ENCODE peak calls at places on chromosome 6, in six cellular contexts. One of them, this sample, is unnamed.

GRCh38 chr6:80163754-80164187 is 57.3 kb downstream of the BCKDHB start:
- DNase-seq in COR-L47: no peak
- DNase-seq in NCI-H1694: no peak
- DNase-seq in A549: peak
- DNase-seq in mammary epithelial cell: peak
- DNase-seq in cerebellar cortex: no peak
- DNase-seq in this sample: no peak

GRCh38 chr6:53956068-53956711 is 155.1 kb upstream of the MLIP start:
- DNase-seq in NCI-H1694: peak
- DNase-seq in mammary epithelial cell: peak
- DNase-seq in A549: peak
- DNase-seq in cerebellar cortex: peak
- DNase-seq in COR-L47: peak
- DNase-seq in this sample: peak

GRCh38 chr6:79946773-79947190 is 571 bp downstream of the ELOVL4 start:
- DNase-seq in A549: peak
- DNase-seq in NCI-H1694: no peak
- DNase-seq in cerebellar cortex: peak
- DNase-seq in COR-L47: peak
- DNase-seq in mammary epithelial cell: peak
- DNase-seq in this sample: no peak

GRCh38 chr6:33802186-33803061 is 1.4 kb downstream of the MLN start:
- DNase-seq in COR-L47: no peak
- DNase-seq in cerebellar cortex: no peak
- DNase-seq in mammary epithelial cell: no peak
- DNase-seq in NCI-H1694: no peak
- DNase-seq in A549: no peak
- DNase-seq in this sample: no peak

GRCh38 chr6:110875548-110876169 is 1.1 kb downstream of the AMD1 start:
- DNase-seq in cerebellar cortex: peak
- DNase-seq in A549: peak
- DNase-seq in COR-L47: peak
- DNase-seq in NCI-H1694: no peak
- DNase-seq in mammary epithelial cell: peak
- DNase-seq in this sample: no peak

GRCh38 chr6:56370591-56371198 is 123.3 kb upstream of the COL21A1 start:
- DNase-seq in NCI-H1694: peak
- DNase-seq in A549: peak
- DNase-seq in cerebellar cortex: peak
- DNase-seq in mammary epithelial cell: peak
- DNase-seq in COR-L47: peak
- DNase-seq in this sample: no peak

GRCh38 chr6:28922004-28922840 is 1.6 kb downstream of the TRIM27 start:
- DNase-seq in A549: peak
- DNase-seq in mammary epithelial cell: peak
- DNase-seq in NCI-H1694: no peak
- DNase-seq in COR-L47: no peak
- DNase-seq in cerebellar cortex: no peak
- DNase-seq in this sample: no peak

GRCh38 chr6:128870751-128871150 is 12.2 kb upstream of the LAMA2 start:
- DNase-seq in NCI-H1694: no peak
- DNase-seq in cerebellar cortex: no peak
- DNase-seq in mammary epithelial cell: no peak
- DNase-seq in COR-L47: no peak
- DNase-seq in A549: no peak
- DNase-seq in this sample: no peak

GRCh38 chr6:11621119-11621518 is 83.6 kb downstream of the TMEM170B start:
- DNase-seq in A549: no peak
- DNase-seq in cerebellar cortex: peak
- DNase-seq in mammary epithelial cell: no peak
- DNase-seq in COR-L47: no peak
- DNase-seq in NCI-H1694: no peak
- DNase-seq in this sample: no peak

GRCh38 chr6:150751296-150751695 is 114.2 kb upstream of the MTHFD1L start:
- DNase-seq in cerebellar cortex: no peak
- DNase-seq in NCI-H1694: no peak
- DNase-seq in A549: no peak
- DNase-seq in COR-L47: no peak
- DNase-seq in mammary epithelial cell: peak
- DNase-seq in this sample: peak

GRCh38 chr6:105553174-105553573 is 150.3 kb upstream of the PREP start:
- DNase-seq in A549: no peak
- DNase-seq in cerebellar cortex: no peak
- DNase-seq in COR-L47: no peak
- DNase-seq in mammary epithelial cell: peak
- DNase-seq in NCI-H1694: no peak
- DNase-seq in this sample: no peak

GRCh38 chr6:137894779-137895385 is 27.8 kb downstream of the TNFAIP3 start:
- DNase-seq in A549: no peak
- DNase-seq in NCI-H1694: no peak
- DNase-seq in cerebellar cortex: no peak
- DNase-seq in COR-L47: no peak
- DNase-seq in mammary epithelial cell: peak
- DNase-seq in this sample: no peak

GRCh38 chr6:28943557-28944411 is 20.0 kb upstream of the TRIM27 start:
- DNase-seq in mammary epithelial cell: peak
- DNase-seq in NCI-H1694: peak
- DNase-seq in A549: peak
- DNase-seq in COR-L47: peak
- DNase-seq in cerebellar cortex: peak
- DNase-seq in this sample: no peak

GRCh38 chr6:46453756-46454316 is 37.4 kb downstream of the RCAN2 start:
- DNase-seq in mammary epithelial cell: no peak
- DNase-seq in NCI-H1694: no peak
- DNase-seq in cerebellar cortex: peak
- DNase-seq in COR-L47: no peak
- DNase-seq in A549: no peak
- DNase-seq in this sample: no peak

GRCh38 chr6:40634429-40634828 is 47.3 kb upstream of the LRFN2 start:
- DNase-seq in A549: no peak
- DNase-seq in NCI-H1694: no peak
- DNase-seq in mammary epithelial cell: no peak
- DNase-seq in COR-L47: peak
- DNase-seq in cerebellar cortex: no peak
- DNase-seq in this sample: no peak

GRCh38 chr6:27281105-27281539 is 31.0 kb downstream of the POM121L2 start:
- DNase-seq in mammary epithelial cell: no peak
- DNase-seq in COR-L47: no peak
- DNase-seq in A549: peak
- DNase-seq in cerebellar cortex: no peak
- DNase-seq in NCI-H1694: no peak
- DNase-seq in this sample: no peak

GRCh38 chr6:131250121-131250520 is 114.9 kb downstream of the AKAP7 start:
- DNase-seq in mammary epithelial cell: peak
- DNase-seq in cerebellar cortex: peak
- DNase-seq in COR-L47: no peak
- DNase-seq in A549: no peak
- DNase-seq in NCI-H1694: no peak
- DNase-seq in this sample: peak

GRCh38 chr6:67393356-67393755 is 1241.7 kb upstream of the ADGRB3 start:
- DNase-seq in NCI-H1694: no peak
- DNase-seq in cerebellar cortex: no peak
- DNase-seq in COR-L47: no peak
- DNase-seq in mammary epithelial cell: no peak
- DNase-seq in A549: no peak
- DNase-seq in this sample: no peak

GRCh38 chr6:53038148-53038547 is 27.1 kb upstream of the FBXO9 start:
- DNase-seq in NCI-H1694: no peak
- DNase-seq in A549: no peak
- DNase-seq in COR-L47: no peak
- DNase-seq in mammary epithelial cell: no peak
- DNase-seq in cerebellar cortex: no peak
- DNase-seq in this sample: no peak

GRCh38 chr6:3209114-3210023 is 18.1 kb downstream of the TUBB2B start:
- DNase-seq in A549: peak
- DNase-seq in NCI-H1694: peak
- DNase-seq in mammary epithelial cell: peak
- DNase-seq in COR-L47: peak
- DNase-seq in cerebellar cortex: no peak
- DNase-seq in this sample: peak

GRCh38 chr6:9717568-9717967 is 697.3 kb downstream of the TFAP2A start:
- DNase-seq in cerebellar cortex: no peak
- DNase-seq in mammary epithelial cell: no peak
- DNase-seq in NCI-H1694: no peak
- DNase-seq in A549: no peak
- DNase-seq in COR-L47: no peak
- DNase-seq in this sample: no peak

GRCh38 chr6:84026721-84027164 is 6.8 kb upstream of the MRAP2 start:
- DNase-seq in NCI-H1694: peak
- DNase-seq in cerebellar cortex: peak
- DNase-seq in mammary epithelial cell: no peak
- DNase-seq in A549: peak
- DNase-seq in COR-L47: no peak
- DNase-seq in this sample: no peak

GRCh38 chr6:115908906-115909559 is 151.7 kb downstream of the FRK start:
- DNase-seq in COR-L47: no peak
- DNase-seq in NCI-H1694: no peak
- DNase-seq in mammary epithelial cell: no peak
- DNase-seq in cerebellar cortex: no peak
- DNase-seq in A549: no peak
- DNase-seq in this sample: no peak

GRCh38 chr6:34240329-34241248 is 3.9 kb downstream of the HMGA1 start:
- DNase-seq in A549: no peak
- DNase-seq in COR-L47: no peak
- DNase-seq in mammary epithelial cell: no peak
- DNase-seq in NCI-H1694: no peak
- DNase-seq in cerebellar cortex: no peak
- DNase-seq in this sample: no peak

GRCh38 chr6:35302604-35303218 is 5.1 kb downstream of the DEF6 start:
- DNase-seq in COR-L47: no peak
- DNase-seq in NCI-H1694: no peak
- DNase-seq in cerebellar cortex: no peak
- DNase-seq in A549: no peak
- DNase-seq in mammary epithelial cell: peak
- DNase-seq in this sample: peak

GRCh38 chr6:2178125-2178524 is 67.3 kb downstream of the GMDS start:
- DNase-seq in A549: no peak
- DNase-seq in COR-L47: no peak
- DNase-seq in cerebellar cortex: no peak
- DNase-seq in NCI-H1694: no peak
- DNase-seq in mammary epithelial cell: no peak
- DNase-seq in this sample: no peak

GRCh38 chr6:143264291-143264834 is 186.1 kb downstream of the ADAT2 start:
- DNase-seq in A549: no peak
- DNase-seq in NCI-H1694: no peak
- DNase-seq in COR-L47: peak
- DNase-seq in mammary epithelial cell: no peak
- DNase-seq in cerebellar cortex: peak
- DNase-seq in this sample: no peak

GRCh38 chr6:140050232-140050995 is 676.0 kb upstream of the CITED2 start:
- DNase-seq in NCI-H1694: no peak
- DNase-seq in mammary epithelial cell: peak
- DNase-seq in cerebellar cortex: peak
- DNase-seq in COR-L47: no peak
- DNase-seq in A549: no peak
- DNase-seq in this sample: no peak

GRCh38 chr6:49772296-49772695 is 14.8 kb downstream of the PGK2 start:
- DNase-seq in mammary epithelial cell: no peak
- DNase-seq in cerebellar cortex: no peak
- DNase-seq in COR-L47: no peak
- DNase-seq in A549: no peak
- DNase-seq in NCI-H1694: no peak
- DNase-seq in this sample: no peak

This sample was measured in COLO829.